ENCODE peak calls at places on chromosomes 13 and 19, in ten cellular contexts. One of them, this sample, is unnamed.

GRCh38 chr13:30371649-30372265 is 50.5 kb upstream of the UBE2L5 start:
- DNase-seq in aorta: no peak
- DNase-seq in hepatocyte: peak
- DNase-seq in uterus: no peak
- DNase-seq in upper lobe of right lung: no peak
- DNase-seq in PC-9: peak
- DNase-seq in small intestine: peak
- DNase-seq in cardiac muscle cell: no peak
- DNase-seq in dorsolateral prefrontal cortex: no peak
- DNase-seq in iPS DF 6.9: no peak
- DNase-seq in this sample: no peak

GRCh38 chr19:6971366-6971765 is 49.9 kb downstream of the MBD3L2B start:
- DNase-seq in aorta: no peak
- DNase-seq in upper lobe of right lung: no peak
- DNase-seq in cardiac muscle cell: no peak
- DNase-seq in dorsolateral prefrontal cortex: no peak
- DNase-seq in small intestine: no peak
- DNase-seq in PC-9: no peak
- DNase-seq in iPS DF 6.9: no peak
- DNase-seq in hepatocyte: no peak
- DNase-seq in uterus: no peak
- DNase-seq in this sample: no peak

GRCh38 chr19:14113762-14114414 is 3.7 kb downstream of the PRKACA start:
- DNase-seq in aorta: peak
- DNase-seq in iPS DF 6.9: no peak
- DNase-seq in PC-9: peak
- DNase-seq in small intestine: no peak
- DNase-seq in hepatocyte: peak
- DNase-seq in upper lobe of right lung: peak
- DNase-seq in dorsolateral prefrontal cortex: no peak
- DNase-seq in uterus: no peak
- DNase-seq in cardiac muscle cell: no peak
- DNase-seq in this sample: no peak

GRCh38 chr19:1134431-1134830 is 30.6 kb downstream of the GPX4 start:
- DNase-seq in aorta: no peak
- DNase-seq in hepatocyte: no peak
- DNase-seq in PC-9: no peak
- DNase-seq in uterus: no peak
- DNase-seq in dorsolateral prefrontal cortex: no peak
- DNase-seq in upper lobe of right lung: no peak
- DNase-seq in small intestine: no peak
- DNase-seq in iPS DF 6.9: no peak
- DNase-seq in cardiac muscle cell: no peak
- DNase-seq in this sample: no peak

GRCh38 chr19:33686246-33686645 is 64.5 kb downstream of the CHST8 start:
- DNase-seq in uterus: no peak
- DNase-seq in aorta: no peak
- DNase-seq in iPS DF 6.9: no peak
- DNase-seq in small intestine: no peak
- DNase-seq in dorsolateral prefrontal cortex: peak
- DNase-seq in cardiac muscle cell: no peak
- DNase-seq in PC-9: no peak
- DNase-seq in hepatocyte: no peak
- DNase-seq in upper lobe of right lung: peak
- DNase-seq in this sample: no peak

GRCh38 chr13:90246005-90246404 is 1101.5 kb upstream of the MIR17HG start:
- DNase-seq in dorsolateral prefrontal cortex: no peak
- DNase-seq in upper lobe of right lung: no peak
- DNase-seq in iPS DF 6.9: no peak
- DNase-seq in cardiac muscle cell: no peak
- DNase-seq in uterus: no peak
- DNase-seq in PC-9: no peak
- DNase-seq in small intestine: no peak
- DNase-seq in aorta: no peak
- DNase-seq in hepatocyte: no peak
- DNase-seq in this sample: no peak

GRCh38 chr19:48813123-48813911 is 2.5 kb upstream of the BCAT2 start:
- DNase-seq in cardiac muscle cell: no peak
- DNase-seq in aorta: no peak
- DNase-seq in hepatocyte: peak
- DNase-seq in iPS DF 6.9: no peak
- DNase-seq in upper lobe of right lung: no peak
- DNase-seq in PC-9: no peak
- DNase-seq in dorsolateral prefrontal cortex: no peak
- DNase-seq in small intestine: peak
- DNase-seq in uterus: no peak
- DNase-seq in this sample: no peak

GRCh38 chr19:40241809-40242384 is 15.4 kb upstream of the CCNP start:
- DNase-seq in small intestine: no peak
- DNase-seq in upper lobe of right lung: no peak
- DNase-seq in uterus: peak
- DNase-seq in aorta: peak
- DNase-seq in iPS DF 6.9: no peak
- DNase-seq in cardiac muscle cell: no peak
- DNase-seq in PC-9: no peak
- DNase-seq in hepatocyte: no peak
- DNase-seq in dorsolateral prefrontal cortex: peak
- DNase-seq in this sample: no peak

GRCh38 chr19:29663861-29664752 is 1.2 kb upstream of the PLEKHF1 start:
- DNase-seq in upper lobe of right lung: peak
- DNase-seq in dorsolateral prefrontal cortex: no peak
- DNase-seq in PC-9: peak
- DNase-seq in iPS DF 6.9: no peak
- DNase-seq in hepatocyte: no peak
- DNase-seq in aorta: no peak
- DNase-seq in uterus: no peak
- DNase-seq in cardiac muscle cell: no peak
- DNase-seq in small intestine: no peak
- DNase-seq in this sample: no peak

GRCh38 chr19:16927883-16928282 is 39.1 kb downstream of the F2RL3 start:
- DNase-seq in iPS DF 6.9: no peak
- DNase-seq in aorta: no peak
- DNase-seq in upper lobe of right lung: no peak
- DNase-seq in hepatocyte: no peak
- DNase-seq in cardiac muscle cell: no peak
- DNase-seq in PC-9: no peak
- DNase-seq in dorsolateral prefrontal cortex: peak
- DNase-seq in uterus: no peak
- DNase-seq in small intestine: no peak
- DNase-seq in this sample: no peak

GRCh38 chr13:38686635-38687245 is at the start of gene FREM2:
- DNase-seq in hepatocyte: peak
- DNase-seq in dorsolateral prefrontal cortex: peak
- DNase-seq in upper lobe of right lung: peak
- DNase-seq in cardiac muscle cell: peak
- DNase-seq in PC-9: peak
- DNase-seq in small intestine: peak
- DNase-seq in iPS DF 6.9: peak
- DNase-seq in uterus: peak
- DNase-seq in aorta: no peak
- DNase-seq in this sample: no peak

DNA sequence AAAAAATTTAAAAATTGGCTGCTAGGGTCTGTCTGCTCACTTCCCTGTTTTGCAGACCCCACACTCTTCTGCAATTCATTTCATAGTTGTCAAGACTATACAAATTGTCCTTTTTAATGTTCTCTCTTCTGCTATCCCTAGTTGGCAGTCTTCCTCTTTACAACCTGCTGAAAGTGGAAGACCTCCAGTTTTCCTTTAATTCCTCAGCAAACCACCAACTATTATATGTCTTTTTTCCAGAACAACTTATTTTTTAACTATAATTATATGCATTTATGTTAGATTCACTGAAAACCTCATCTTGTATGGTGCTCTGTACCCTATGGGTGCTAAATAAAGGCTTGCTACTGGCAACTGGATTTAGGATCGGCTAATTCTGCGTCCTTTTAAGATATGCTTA is 1.1 kb upstream of the PHF11 start:
- DNase-seq in iPS DF 6.9: no peak
- DNase-seq in hepatocyte: no peak
- DNase-seq in uterus: no peak
- DNase-seq in dorsolateral prefrontal cortex: no peak
- DNase-seq in aorta: no peak
- DNase-seq in PC-9: no peak
- DNase-seq in upper lobe of right lung: no peak
- DNase-seq in small intestine: peak
- DNase-seq in cardiac muscle cell: no peak
- DNase-seq in this sample: no peak
- H3K4me3 ChIP-seq in iPS DF 6.9: no peak
- H3K4me3 ChIP-seq in hepatocyte: peak
- H3K4me3 ChIP-seq in uterus: peak
- H3K4me3 ChIP-seq in dorsolateral prefrontal cortex: peak
- H3K4me3 ChIP-seq in aorta: no peak
- H3K4me3 ChIP-seq in PC-9: peak
- H3K4me3 ChIP-seq in upper lobe of right lung: peak
- H3K4me3 ChIP-seq in small intestine: no peak
- H3K4me3 ChIP-seq in cardiac muscle cell: no peak
- H3K4me3 ChIP-seq in this sample: peak

DNA sequence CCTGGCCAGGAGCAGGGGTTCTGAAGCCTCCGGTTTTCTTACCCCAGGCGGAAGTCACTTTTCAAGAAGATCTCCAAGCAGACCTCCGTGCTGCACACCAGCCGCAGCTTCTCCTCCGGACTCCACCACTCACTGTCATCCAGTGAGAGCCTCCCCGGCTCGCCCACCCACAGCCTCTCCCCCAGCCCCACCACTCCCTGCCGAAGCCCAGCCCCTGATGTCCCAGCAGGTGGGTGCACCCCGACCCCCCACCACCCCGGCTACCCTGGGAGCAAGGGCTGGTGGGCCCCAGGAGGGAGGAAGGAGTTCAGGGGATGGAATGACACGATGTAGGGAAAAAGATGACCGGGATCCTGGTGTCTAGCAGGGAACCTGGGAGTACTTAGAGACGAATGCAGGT is 5.6 kb upstream of the PIK3R2 start:
- DNase-seq in small intestine: no peak
- DNase-seq in upper lobe of right lung: no peak
- DNase-seq in aorta: no peak
- DNase-seq in uterus: no peak
- DNase-seq in cardiac muscle cell: no peak
- DNase-seq in iPS DF 6.9: no peak
- DNase-seq in dorsolateral prefrontal cortex: no peak
- DNase-seq in PC-9: no peak
- DNase-seq in hepatocyte: no peak
- DNase-seq in this sample: no peak
- H3K27ac ChIP-seq in small intestine: no peak
- H3K27ac ChIP-seq in upper lobe of right lung: no peak
- H3K27ac ChIP-seq in aorta: no peak
- H3K27ac ChIP-seq in uterus: no peak
- H3K27ac ChIP-seq in cardiac muscle cell: no peak
- H3K27ac ChIP-seq in iPS DF 6.9: no peak
- H3K27ac ChIP-seq in dorsolateral prefrontal cortex: no peak
- H3K27ac ChIP-seq in PC-9: no peak
- H3K27ac ChIP-seq in hepatocyte: no peak
- H3K27ac ChIP-seq in this sample: no peak

GRCh38 chr13:46893221-46893620 is 3.6 kb downstream of the HTR2A start:
- DNase-seq in dorsolateral prefrontal cortex: no peak
- DNase-seq in aorta: no peak
- DNase-seq in upper lobe of right lung: no peak
- DNase-seq in small intestine: no peak
- DNase-seq in hepatocyte: no peak
- DNase-seq in iPS DF 6.9: no peak
- DNase-seq in uterus: no peak
- DNase-seq in cardiac muscle cell: no peak
- DNase-seq in PC-9: no peak
- DNase-seq in this sample: no peak
- H3K4me3 ChIP-seq in dorsolateral prefrontal cortex: peak
- H3K4me3 ChIP-seq in aorta: peak
- H3K4me3 ChIP-seq in upper lobe of right lung: peak
- H3K4me3 ChIP-seq in small intestine: no peak
- H3K4me3 ChIP-seq in hepatocyte: no peak
- H3K4me3 ChIP-seq in iPS DF 6.9: no peak
- H3K4me3 ChIP-seq in uterus: peak
- H3K4me3 ChIP-seq in cardiac muscle cell: no peak
- H3K4me3 ChIP-seq in PC-9: no peak
- H3K4me3 ChIP-seq in this sample: no peak

GRCh38 chr19:12721656-12722565 is 1.8 kb downstream of the TNPO2 start:
- DNase-seq in dorsolateral prefrontal cortex: peak
- DNase-seq in small intestine: peak
- DNase-seq in hepatocyte: peak
- DNase-seq in upper lobe of right lung: peak
- DNase-seq in cardiac muscle cell: peak
- DNase-seq in aorta: peak
- DNase-seq in iPS DF 6.9: no peak
- DNase-seq in PC-9: peak
- DNase-seq in uterus: peak
- DNase-seq in this sample: no peak

GRCh38 chr19:12722566-12723382 is 958 bp downstream of the TNPO2 start:
- DNase-seq in dorsolateral prefrontal cortex: peak
- DNase-seq in cardiac muscle cell: peak
- DNase-seq in uterus: peak
- DNase-seq in PC-9: peak
- DNase-seq in aorta: peak
- DNase-seq in upper lobe of right lung: peak
- DNase-seq in hepatocyte: peak
- DNase-seq in small intestine: peak
- DNase-seq in iPS DF 6.9: peak
- DNase-seq in this sample: peak

GRCh38 chr19:12723383-12723642 is 419 bp downstream of the TNPO2 start:
- DNase-seq in dorsolateral prefrontal cortex: no peak
- DNase-seq in upper lobe of right lung: no peak
- DNase-seq in cardiac muscle cell: peak
- DNase-seq in iPS DF 6.9: no peak
- DNase-seq in uterus: no peak
- DNase-seq in hepatocyte: no peak
- DNase-seq in small intestine: no peak
- DNase-seq in PC-9: no peak
- DNase-seq in aorta: no peak
- DNase-seq in this sample: no peak

GRCh38 chr19:12720851-12721655 is 2.7 kb downstream of the TNPO2 start:
- DNase-seq in cardiac muscle cell: peak
- DNase-seq in PC-9: no peak
- DNase-seq in small intestine: peak
- DNase-seq in dorsolateral prefrontal cortex: peak
- DNase-seq in hepatocyte: peak
- DNase-seq in uterus: peak
- DNase-seq in upper lobe of right lung: no peak
- DNase-seq in aorta: no peak
- DNase-seq in iPS DF 6.9: no peak
- DNase-seq in this sample: no peak

DNA sequence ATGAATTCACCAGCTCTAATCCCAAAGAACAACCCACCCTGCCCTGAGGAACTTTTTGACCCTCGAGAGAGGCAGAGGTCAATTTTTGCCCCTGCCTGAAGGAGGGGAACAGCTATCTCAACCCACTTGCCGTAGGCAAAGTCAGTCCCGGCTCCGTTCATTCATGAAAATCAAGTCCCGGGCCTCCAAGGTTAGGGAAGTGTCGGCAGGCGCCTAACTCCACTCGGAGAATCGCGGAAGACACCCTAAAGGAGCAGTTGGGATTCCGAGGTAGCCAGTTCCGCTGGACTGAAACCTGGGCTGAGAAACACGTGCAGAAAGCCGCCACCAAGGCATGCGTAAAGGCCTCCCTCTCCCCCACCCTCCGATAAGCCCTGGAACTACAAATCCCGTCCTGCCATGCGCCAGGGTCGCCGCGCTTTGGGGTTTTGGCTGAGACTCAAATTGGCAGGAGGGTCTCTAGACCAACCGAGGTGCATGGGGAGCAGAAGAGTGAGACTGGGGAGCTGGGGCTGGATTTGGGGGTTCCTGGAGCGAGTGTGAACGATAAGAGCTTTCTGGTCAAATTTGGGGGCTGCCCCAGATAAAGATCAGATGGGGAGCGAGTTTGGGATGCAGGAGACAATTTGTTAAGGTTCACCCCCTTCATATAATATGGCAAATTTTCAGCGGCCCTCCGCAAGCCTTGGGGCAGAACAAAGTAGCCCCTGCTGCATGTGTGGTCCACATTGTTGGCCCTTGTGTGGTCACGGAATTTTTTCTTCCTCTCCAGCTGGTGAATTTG is at the start of gene TNPO2:
- DNase-seq in hepatocyte: peak
- DNase-seq in dorsolateral prefrontal cortex: peak
- DNase-seq in iPS DF 6.9: no peak
- DNase-seq in aorta: no peak
- DNase-seq in uterus: peak
- DNase-seq in upper lobe of right lung: peak
- DNase-seq in small intestine: peak
- DNase-seq in cardiac muscle cell: peak
- DNase-seq in PC-9: peak
- DNase-seq in this sample: no peak
- H3K27ac ChIP-seq in hepatocyte: peak
- H3K27ac ChIP-seq in dorsolateral prefrontal cortex: peak
- H3K27ac ChIP-seq in iPS DF 6.9: no peak
- H3K27ac ChIP-seq in aorta: no peak
- H3K27ac ChIP-seq in uterus: peak
- H3K27ac ChIP-seq in upper lobe of right lung: peak
- H3K27ac ChIP-seq in small intestine: peak
- H3K27ac ChIP-seq in cardiac muscle cell: peak
- H3K27ac ChIP-seq in PC-9: peak
- H3K27ac ChIP-seq in this sample: peak

This sample was measured in Panc1.